ENCODE peak calls at places on chromosomes 13 and 19, in eight cellular contexts. One of them, this sample, is unnamed.

GRCh38 chr19:33659835-33660234 is 38.1 kb downstream of the CHST8 start:
- DNase-seq in IMR-90: no peak
- DNase-seq in mammary epithelial cell: no peak
- DNase-seq in heart right ventricle: no peak
- DNase-seq in neural progenitor cell: no peak
- DNase-seq in fibroblast of lung: no peak
- DNase-seq in transverse colon: no peak
- DNase-seq in uterus: no peak
- DNase-seq in this sample: no peak

GRCh38 chr19:18157465-18158063 is 4.6 kb downstream of the PIK3R2 start:
- DNase-seq in IMR-90: no peak
- DNase-seq in mammary epithelial cell: peak; percentile 79
- DNase-seq in heart right ventricle: no peak
- DNase-seq in neural progenitor cell: peak; percentile 79
- DNase-seq in fibroblast of lung: no peak
- DNase-seq in transverse colon: no peak
- DNase-seq in uterus: no peak
- DNase-seq in this sample: no peak

GRCh38 chr13:96772426-96772825 is 221.8 kb downstream of the OXGR1 start:
- DNase-seq in IMR-90: no peak
- DNase-seq in mammary epithelial cell: no peak
- DNase-seq in heart right ventricle: no peak
- DNase-seq in neural progenitor cell: no peak
- DNase-seq in fibroblast of lung: no peak
- DNase-seq in transverse colon: no peak
- DNase-seq in uterus: no peak
- DNase-seq in this sample: no peak

GRCh38 chr19:45051929-45052579 is 13.2 kb downstream of the CLASRP start:
- DNase-seq in IMR-90: no peak
- DNase-seq in mammary epithelial cell: no peak
- DNase-seq in heart right ventricle: no peak
- DNase-seq in neural progenitor cell: no peak
- DNase-seq in fibroblast of lung: no peak
- DNase-seq in transverse colon: peak; percentile 54
- DNase-seq in uterus: no peak
- DNase-seq in this sample: no peak

GRCh38 chr19:40530091-40530901 is 46.4 kb upstream of the SHKBP1 start:
- DNase-seq in IMR-90: no peak
- DNase-seq in mammary epithelial cell: no peak
- DNase-seq in heart right ventricle: no peak
- DNase-seq in neural progenitor cell: peak; percentile 89
- DNase-seq in fibroblast of lung: no peak
- DNase-seq in transverse colon: no peak
- DNase-seq in uterus: no peak
- DNase-seq in this sample: no peak

GRCh38 chr19:31334849-31335624 is 14.2 kb downstream of the TSHZ3 start:
- DNase-seq in IMR-90: peak; percentile 60
- DNase-seq in mammary epithelial cell: peak; percentile 76
- DNase-seq in heart right ventricle: no peak
- DNase-seq in neural progenitor cell: no peak
- DNase-seq in fibroblast of lung: no peak
- DNase-seq in transverse colon: no peak
- DNase-seq in uterus: no peak
- DNase-seq in this sample: no peak

GRCh38 chr19:4075373-4075772 is 8.7 kb upstream of the ZBTB7A start:
- DNase-seq in IMR-90: no peak
- DNase-seq in mammary epithelial cell: no peak
- DNase-seq in heart right ventricle: no peak
- DNase-seq in neural progenitor cell: no peak
- DNase-seq in fibroblast of lung: no peak
- DNase-seq in transverse colon: no peak
- DNase-seq in uterus: no peak
- DNase-seq in this sample: no peak

GRCh38 chr19:7657047-7657779 is 11.6 kb upstream of the RETN start:
- DNase-seq in IMR-90: no peak
- DNase-seq in mammary epithelial cell: no peak
- DNase-seq in heart right ventricle: no peak
- DNase-seq in neural progenitor cell: peak; percentile 26
- DNase-seq in fibroblast of lung: peak; percentile 8
- DNase-seq in transverse colon: no peak
- DNase-seq in uterus: no peak
- DNase-seq in this sample: no peak

GRCh38 chr13:33271759-33272158 is 13.8 kb downstream of the STARD13 start:
- DNase-seq in IMR-90: peak; percentile 50
- DNase-seq in mammary epithelial cell: no peak
- DNase-seq in heart right ventricle: no peak
- DNase-seq in neural progenitor cell: no peak
- DNase-seq in fibroblast of lung: no peak
- DNase-seq in transverse colon: no peak
- DNase-seq in uterus: no peak
- DNase-seq in this sample: no peak
- H3K27ac ChIP-seq in IMR-90: peak overlapping the region; percentile 39
- H3K27ac ChIP-seq in mammary epithelial cell: no peak overlapping the region
- H3K27ac ChIP-seq in heart right ventricle: peak overlapping the region; percentile 69
- H3K27ac ChIP-seq in neural progenitor cell: no peak overlapping the region
- H3K27ac ChIP-seq in fibroblast of lung: no peak overlapping the region
- H3K27ac ChIP-seq in transverse colon: peak overlapping the region; percentile 76
- H3K27ac ChIP-seq in uterus: peak overlapping the region; percentile 12
- H3K27ac ChIP-seq in this sample: no peak overlapping the region

GRCh38 chr19:12353375-12353774 is 12.1 kb downstream of the ZNF442 start:
- DNase-seq in IMR-90: no peak
- DNase-seq in mammary epithelial cell: no peak
- DNase-seq in heart right ventricle: no peak
- DNase-seq in neural progenitor cell: no peak
- DNase-seq in fibroblast of lung: no peak
- DNase-seq in transverse colon: no peak
- DNase-seq in uterus: no peak
- DNase-seq in this sample: no peak
- H3K9me3 ChIP-seq in IMR-90: peaks cover 50% of the 10 kb centered on the region
- H3K9me3 ChIP-seq in mammary epithelial cell: peaks cover 30% of the 10 kb centered on the region
- H3K9me3 ChIP-seq in heart right ventricle: peaks cover 30% of the 10 kb centered on the region
- H3K9me3 ChIP-seq in neural progenitor cell: peaks cover 46% of the 10 kb centered on the region
- H3K9me3 ChIP-seq in fibroblast of lung: peaks cover 2% of the 10 kb centered on the region
- H3K9me3 ChIP-seq in transverse colon: peaks cover 49% of the 10 kb centered on the region
- H3K9me3 ChIP-seq in uterus: no peaks in the 10 kb centered on the region
- H3K9me3 ChIP-seq in this sample: peaks cover 55% of the 10 kb centered on the region

GRCh38 chr13:29260684-29261083 is 334.8 kb downstream of the SLC7A1 start:
- DNase-seq in IMR-90: no peak
- DNase-seq in mammary epithelial cell: no peak
- DNase-seq in heart right ventricle: no peak
- DNase-seq in neural progenitor cell: no peak
- DNase-seq in fibroblast of lung: no peak
- DNase-seq in transverse colon: no peak
- DNase-seq in uterus: no peak
- DNase-seq in this sample: no peak
- TF ChIP-seq CTCF in IMR-90: no peak
- TF ChIP-seq CTCF in mammary epithelial cell: no peak
- TF ChIP-seq CTCF in heart right ventricle: peak; percentile 56
- TF ChIP-seq CTCF in neural progenitor cell: peak; percentile 17
- TF ChIP-seq CTCF in fibroblast of lung: no peak
- TF ChIP-seq CTCF in transverse colon: no peak
- TF ChIP-seq CTCF in uterus: no peak
- TF ChIP-seq CTCF in this sample: no peak

DNA sequence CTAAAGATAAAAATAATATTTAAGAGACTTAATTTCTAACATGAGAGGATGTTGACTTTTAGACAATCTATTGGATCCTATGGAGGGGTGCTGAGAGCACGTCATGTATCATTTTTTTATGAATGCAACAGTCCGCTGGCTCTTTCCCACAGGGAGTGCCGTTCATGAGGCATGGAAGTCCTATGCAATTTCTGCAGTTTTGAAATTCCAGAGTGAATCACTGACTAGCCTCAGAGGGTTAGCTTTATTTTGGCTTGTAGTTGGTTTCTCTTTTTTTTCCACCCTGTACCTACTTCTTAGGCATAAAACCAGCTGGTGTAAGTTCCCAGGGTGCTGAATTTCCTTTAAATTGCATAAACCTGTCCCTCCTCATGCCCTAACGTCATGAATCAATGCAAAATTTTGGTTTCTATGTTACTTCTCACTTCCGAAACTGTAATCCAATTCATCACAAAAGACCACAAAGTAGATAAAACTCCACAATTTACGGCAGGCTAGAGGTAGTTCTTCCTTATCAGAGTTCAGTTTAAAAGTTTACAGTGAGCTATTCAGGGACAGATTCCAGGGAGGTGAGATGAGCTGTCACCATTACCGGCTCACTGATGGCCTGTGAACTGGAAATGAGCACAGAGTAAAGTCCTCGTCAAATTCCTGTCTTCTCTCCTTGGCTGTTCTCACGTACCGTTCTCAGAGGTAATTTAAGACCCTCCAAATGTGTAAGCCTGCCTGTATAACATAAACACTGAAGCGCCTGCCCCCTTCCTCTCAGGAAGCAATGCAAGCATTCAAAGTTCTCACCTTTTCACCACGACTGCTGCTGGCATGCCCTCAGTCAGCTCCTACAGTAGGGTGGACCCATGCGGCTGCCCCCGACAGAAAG is 216.6 kb upstream of the SLC10A2 start:
- DNase-seq in IMR-90: peak; percentile 49
- DNase-seq in mammary epithelial cell: peak; percentile 97
- DNase-seq in heart right ventricle: no peak
- DNase-seq in neural progenitor cell: no peak
- DNase-seq in fibroblast of lung: peak; percentile 93
- DNase-seq in transverse colon: no peak
- DNase-seq in uterus: no peak
- DNase-seq in this sample: no peak
- H3K27ac ChIP-seq in IMR-90: no peak overlapping the region
- H3K27ac ChIP-seq in mammary epithelial cell: peak overlapping the region; percentile 96
- H3K27ac ChIP-seq in heart right ventricle: no peak overlapping the region
- H3K27ac ChIP-seq in neural progenitor cell: no peak overlapping the region
- H3K27ac ChIP-seq in fibroblast of lung: no peak overlapping the region
- H3K27ac ChIP-seq in transverse colon: no peak overlapping the region
- H3K27ac ChIP-seq in uterus: no peak overlapping the region
- H3K27ac ChIP-seq in this sample: no peak overlapping the region

GRCh38 chr19:58085348-58085875 is 12.6 kb downstream of the ZSCAN18 start:
- DNase-seq in IMR-90: no peak
- DNase-seq in mammary epithelial cell: no peak
- DNase-seq in heart right ventricle: no peak
- DNase-seq in neural progenitor cell: no peak
- DNase-seq in fibroblast of lung: no peak
- DNase-seq in transverse colon: no peak
- DNase-seq in uterus: no peak
- DNase-seq in this sample: no peak
- H3K9me3 ChIP-seq in IMR-90: peaks cover 82% of the 10 kb centered on the region
- H3K9me3 ChIP-seq in mammary epithelial cell: peaks cover 49% of the 10 kb centered on the region
- H3K9me3 ChIP-seq in heart right ventricle: peaks cover 17% of the 10 kb centered on the region
- H3K9me3 ChIP-seq in neural progenitor cell: no peaks in the 10 kb centered on the region
- H3K9me3 ChIP-seq in fibroblast of lung: no peaks in the 10 kb centered on the region
- H3K9me3 ChIP-seq in transverse colon: peaks cover 62% of the 10 kb centered on the region
- H3K9me3 ChIP-seq in uterus: no peaks in the 10 kb centered on the region
- H3K9me3 ChIP-seq in this sample: peaks cover 77% of the 10 kb centered on the region

GRCh38 chr13:53201454-53202225 is 173.0 kb downstream of the OLFM4 start:
- DNase-seq in IMR-90: no peak
- DNase-seq in mammary epithelial cell: no peak
- DNase-seq in heart right ventricle: no peak
- DNase-seq in neural progenitor cell: peak; percentile 77
- DNase-seq in fibroblast of lung: no peak
- DNase-seq in transverse colon: peak; percentile 15
- DNase-seq in uterus: no peak
- DNase-seq in this sample: no peak

GRCh38 chr13:53204598-53204997 is 176.0 kb downstream of the OLFM4 start:
- DNase-seq in IMR-90: no peak
- DNase-seq in mammary epithelial cell: no peak
- DNase-seq in heart right ventricle: no peak
- DNase-seq in neural progenitor cell: no peak
- DNase-seq in fibroblast of lung: no peak
- DNase-seq in transverse colon: no peak
- DNase-seq in uterus: no peak
- DNase-seq in this sample: no peak

GRCh38 chr13:53200498-53201453 is 172.2 kb downstream of the OLFM4 start:
- DNase-seq in IMR-90: peak; percentile 1
- DNase-seq in mammary epithelial cell: no peak
- DNase-seq in heart right ventricle: peak; percentile 13
- DNase-seq in neural progenitor cell: peak; percentile 96
- DNase-seq in fibroblast of lung: peak; percentile 2
- DNase-seq in transverse colon: peak; percentile 28
- DNase-seq in uterus: no peak
- DNase-seq in this sample: no peak

GRCh38 chr13:53206455-53206854 is 177.8 kb downstream of the OLFM4 start:
- DNase-seq in IMR-90: no peak
- DNase-seq in mammary epithelial cell: no peak
- DNase-seq in heart right ventricle: no peak
- DNase-seq in neural progenitor cell: no peak
- DNase-seq in fibroblast of lung: no peak
- DNase-seq in transverse colon: no peak
- DNase-seq in uterus: no peak
- DNase-seq in this sample: no peak
- TF ChIP-seq CTCF in IMR-90: peak; percentile 23
- TF ChIP-seq CTCF in mammary epithelial cell: peak; percentile 46
- TF ChIP-seq CTCF in heart right ventricle: peak; percentile 6
- TF ChIP-seq CTCF in neural progenitor cell: peak; percentile 70
- TF ChIP-seq CTCF in fibroblast of lung: no peak
- TF ChIP-seq CTCF in transverse colon: no peak
- TF ChIP-seq CTCF in uterus: no peak
- TF ChIP-seq CTCF in this sample: no peak

GRCh38 chr13:52414963-52415362 is 9.0 kb upstream of the THSD1 start:
- DNase-seq in IMR-90: peak; percentile 69
- DNase-seq in mammary epithelial cell: peak; percentile 92
- DNase-seq in heart right ventricle: no peak
- DNase-seq in neural progenitor cell: no peak
- DNase-seq in fibroblast of lung: peak; percentile 48
- DNase-seq in transverse colon: no peak
- DNase-seq in uterus: no peak
- DNase-seq in this sample: no peak
- H3K27ac ChIP-seq in IMR-90: peak overlapping the region; percentile 89
- H3K27ac ChIP-seq in mammary epithelial cell: peak overlapping the region; percentile 92
- H3K27ac ChIP-seq in heart right ventricle: no peak overlapping the region
- H3K27ac ChIP-seq in neural progenitor cell: no peak overlapping the region
- H3K27ac ChIP-seq in fibroblast of lung: peak overlapping the region; percentile 63
- H3K27ac ChIP-seq in transverse colon: no peak overlapping the region
- H3K27ac ChIP-seq in uterus: no peak overlapping the region
- H3K27ac ChIP-seq in this sample: no peak overlapping the region

GRCh38 chr13:40376867-40377266 is 289.6 kb downstream of the FOXO1 start:
- DNase-seq in IMR-90: no peak
- DNase-seq in mammary epithelial cell: no peak
- DNase-seq in heart right ventricle: no peak
- DNase-seq in neural progenitor cell: no peak
- DNase-seq in fibroblast of lung: no peak
- DNase-seq in transverse colon: no peak
- DNase-seq in uterus: no peak
- DNase-seq in this sample: no peak

GRCh38 chr13:40375522-40376171 is 290.8 kb downstream of the FOXO1 start:
- DNase-seq in IMR-90: no peak
- DNase-seq in mammary epithelial cell: no peak
- DNase-seq in heart right ventricle: no peak
- DNase-seq in neural progenitor cell: no peak
- DNase-seq in fibroblast of lung: no peak
- DNase-seq in transverse colon: no peak
- DNase-seq in uterus: no peak
- DNase-seq in this sample: no peak

GRCh38 chr13:40379186-40379585 is 287.3 kb downstream of the FOXO1 start:
- DNase-seq in IMR-90: no peak
- DNase-seq in mammary epithelial cell: no peak
- DNase-seq in heart right ventricle: no peak
- DNase-seq in neural progenitor cell: no peak
- DNase-seq in fibroblast of lung: no peak
- DNase-seq in transverse colon: no peak
- DNase-seq in uterus: no peak
- DNase-seq in this sample: no peak

GRCh38 chr13:40376296-40376849 is 290.1 kb downstream of the FOXO1 start:
- DNase-seq in IMR-90: no peak
- DNase-seq in mammary epithelial cell: no peak
- DNase-seq in heart right ventricle: no peak
- DNase-seq in neural progenitor cell: no peak
- DNase-seq in fibroblast of lung: no peak
- DNase-seq in transverse colon: no peak
- DNase-seq in uterus: no peak
- DNase-seq in this sample: no peak

GRCh38 chr13:40377783-40378182 is 288.7 kb downstream of the FOXO1 start:
- DNase-seq in IMR-90: no peak
- DNase-seq in mammary epithelial cell: no peak
- DNase-seq in heart right ventricle: no peak
- DNase-seq in neural progenitor cell: no peak
- DNase-seq in fibroblast of lung: peak; percentile 48
- DNase-seq in transverse colon: no peak
- DNase-seq in uterus: no peak
- DNase-seq in this sample: no peak
- H3K9me3 ChIP-seq in IMR-90: no peaks in the 10 kb centered on the region
- H3K9me3 ChIP-seq in mammary epithelial cell: peaks cover 4% of the 10 kb centered on the region
- H3K9me3 ChIP-seq in heart right ventricle: no peaks in the 10 kb centered on the region
- H3K9me3 ChIP-seq in neural progenitor cell: no peaks in the 10 kb centered on the region
- H3K9me3 ChIP-seq in fibroblast of lung: no peaks in the 10 kb centered on the region
- H3K9me3 ChIP-seq in transverse colon: no peaks in the 10 kb centered on the region
- H3K9me3 ChIP-seq in uterus: no peaks in the 10 kb centered on the region
- H3K9me3 ChIP-seq in this sample: no peaks in the 10 kb centered on the region

This sample was measured in CD4-positive, alpha-beta T cell.